ENCODE peak calls at places on chromosomes 7 and 10, in eight cellular contexts. One of them, this sample, is unnamed.

GRCh38 chr7:137731436-137731835 is 115.3 kb downstream of the DGKI start:
- DNase-seq in A549: no peak
- DNase-seq in Panc1: no peak
- DNase-seq in lower lobe of right lung: no peak
- DNase-seq in GM12878: no peak
- DNase-seq in sigmoid colon: no peak
- DNase-seq in epithelial cell of proximal tubule: no peak
- DNase-seq in body of pancreas: no peak
- DNase-seq in this sample: no peak

GRCh38 chr7:2633538-2634264 is 1.9 kb downstream of the TTYH3 start:
- DNase-seq in A549: peak; percentile 64
- DNase-seq in Panc1: no peak
- DNase-seq in lower lobe of right lung: no peak
- DNase-seq in GM12878: no peak
- DNase-seq in sigmoid colon: peak; percentile 86
- DNase-seq in epithelial cell of proximal tubule: no peak
- DNase-seq in body of pancreas: no peak
- DNase-seq in this sample: no peak

GRCh38 chr10:59965899-59966650 is 59.7 kb upstream of the CCDC6 start:
- DNase-seq in A549: no peak
- DNase-seq in Panc1: no peak
- DNase-seq in lower lobe of right lung: no peak
- DNase-seq in GM12878: no peak
- DNase-seq in sigmoid colon: no peak
- DNase-seq in epithelial cell of proximal tubule: no peak
- DNase-seq in body of pancreas: no peak
- DNase-seq in this sample: no peak

GRCh38 chr7:22173884-22174573 is 182.9 kb downstream of the RAPGEF5 start:
- DNase-seq in A549: no peak
- DNase-seq in Panc1: no peak
- DNase-seq in lower lobe of right lung: no peak
- DNase-seq in GM12878: peak; percentile 58
- DNase-seq in sigmoid colon: no peak
- DNase-seq in epithelial cell of proximal tubule: no peak
- DNase-seq in body of pancreas: no peak
- DNase-seq in this sample: peak; percentile 70

GRCh38 chr10:34075269-34075926 is 739.7 kb downstream of the PARD3 start:
- DNase-seq in A549: no peak
- DNase-seq in Panc1: no peak
- DNase-seq in lower lobe of right lung: no peak
- DNase-seq in GM12878: no peak
- DNase-seq in sigmoid colon: peak; percentile 82
- DNase-seq in epithelial cell of proximal tubule: no peak
- DNase-seq in body of pancreas: no peak
- DNase-seq in this sample: no peak

GRCh38 chr7:81114682-81115081 is 195.8 kb upstream of the SEMA3C start:
- DNase-seq in A549: no peak
- DNase-seq in Panc1: no peak
- DNase-seq in lower lobe of right lung: no peak
- DNase-seq in GM12878: no peak
- DNase-seq in sigmoid colon: no peak
- DNase-seq in epithelial cell of proximal tubule: no peak
- DNase-seq in body of pancreas: no peak
- DNase-seq in this sample: no peak

GRCh38 chr10:15427836-15428414 is 56.8 kb upstream of the FAM171A1 start:
- DNase-seq in A549: no peak
- DNase-seq in Panc1: no peak
- DNase-seq in lower lobe of right lung: no peak
- DNase-seq in GM12878: no peak
- DNase-seq in sigmoid colon: no peak
- DNase-seq in epithelial cell of proximal tubule: no peak
- DNase-seq in body of pancreas: no peak
- DNase-seq in this sample: peak; percentile 5

GRCh38 chr10:120336910-120337540 is 120.0 kb upstream of the PLPP4 start:
- DNase-seq in A549: peak; percentile 3
- DNase-seq in Panc1: peak; percentile 41
- DNase-seq in lower lobe of right lung: peak; percentile 49
- DNase-seq in GM12878: no peak
- DNase-seq in sigmoid colon: no peak
- DNase-seq in epithelial cell of proximal tubule: no peak
- DNase-seq in body of pancreas: peak; percentile 74
- DNase-seq in this sample: peak; percentile 62

GRCh38 chr10:94286898-94287297 is 75.8 kb downstream of the NOC3L start:
- DNase-seq in A549: no peak
- DNase-seq in Panc1: no peak
- DNase-seq in lower lobe of right lung: no peak
- DNase-seq in GM12878: no peak
- DNase-seq in sigmoid colon: no peak
- DNase-seq in epithelial cell of proximal tubule: no peak
- DNase-seq in body of pancreas: no peak
- DNase-seq in this sample: no peak

GRCh38 chr7:158946771-158947170 is 90.4 kb downstream of the DYNC2I1 start:
- DNase-seq in A549: no peak
- DNase-seq in Panc1: no peak
- DNase-seq in lower lobe of right lung: no peak
- DNase-seq in GM12878: no peak
- DNase-seq in sigmoid colon: no peak
- DNase-seq in epithelial cell of proximal tubule: no peak
- DNase-seq in body of pancreas: no peak
- DNase-seq in this sample: no peak

GRCh38 chr10:93938140-93938539 is 44.4 kb downstream of the SLC35G1 start:
- DNase-seq in A549: no peak
- DNase-seq in Panc1: no peak
- DNase-seq in lower lobe of right lung: no peak
- DNase-seq in GM12878: no peak
- DNase-seq in sigmoid colon: no peak
- DNase-seq in epithelial cell of proximal tubule: no peak
- DNase-seq in body of pancreas: no peak
- DNase-seq in this sample: no peak

GRCh38 chr7:63953181-63953580 is 45.5 kb upstream of the ZNF722 start:
- DNase-seq in A549: no peak
- DNase-seq in Panc1: no peak
- DNase-seq in lower lobe of right lung: no peak
- DNase-seq in GM12878: no peak
- DNase-seq in sigmoid colon: no peak
- DNase-seq in epithelial cell of proximal tubule: no peak
- DNase-seq in body of pancreas: no peak
- DNase-seq in this sample: no peak

GRCh38 chr7:91796122-91796521 is 84.4 kb downstream of the MTERF1 start:
- DNase-seq in A549: no peak
- DNase-seq in Panc1: no peak
- DNase-seq in lower lobe of right lung: no peak
- DNase-seq in GM12878: no peak
- DNase-seq in sigmoid colon: no peak
- DNase-seq in epithelial cell of proximal tubule: no peak
- DNase-seq in body of pancreas: no peak
- DNase-seq in this sample: no peak

GRCh38 chr10:131249238-131249956 is 62.1 kb downstream of the TCERG1L start:
- DNase-seq in A549: no peak
- DNase-seq in Panc1: no peak
- DNase-seq in lower lobe of right lung: peak; percentile 41
- DNase-seq in GM12878: no peak
- DNase-seq in sigmoid colon: no peak
- DNase-seq in epithelial cell of proximal tubule: no peak
- DNase-seq in body of pancreas: no peak
- DNase-seq in this sample: no peak

GRCh38 chr10:11328264-11329054 is 283.0 kb downstream of the USP6NL start:
- DNase-seq in A549: no peak
- DNase-seq in Panc1: no peak
- DNase-seq in lower lobe of right lung: no peak
- DNase-seq in GM12878: no peak
- DNase-seq in sigmoid colon: no peak
- DNase-seq in epithelial cell of proximal tubule: no peak
- DNase-seq in body of pancreas: no peak
- DNase-seq in this sample: no peak

GRCh38 chr10:71746344-71747037 is 26.8 kb downstream of the VSIR start:
- DNase-seq in A549: no peak
- DNase-seq in Panc1: no peak
- DNase-seq in lower lobe of right lung: peak; percentile 71
- DNase-seq in GM12878: no peak
- DNase-seq in sigmoid colon: no peak
- DNase-seq in epithelial cell of proximal tubule: no peak
- DNase-seq in body of pancreas: peak; percentile 39
- DNase-seq in this sample: no peak

GRCh38 chr10:117198088-117198487 is 799 bp downstream of the KCNK18 start:
- DNase-seq in A549: no peak
- DNase-seq in Panc1: no peak
- DNase-seq in lower lobe of right lung: no peak
- DNase-seq in GM12878: no peak
- DNase-seq in sigmoid colon: no peak
- DNase-seq in epithelial cell of proximal tubule: no peak
- DNase-seq in body of pancreas: no peak
- DNase-seq in this sample: no peak

DNA sequence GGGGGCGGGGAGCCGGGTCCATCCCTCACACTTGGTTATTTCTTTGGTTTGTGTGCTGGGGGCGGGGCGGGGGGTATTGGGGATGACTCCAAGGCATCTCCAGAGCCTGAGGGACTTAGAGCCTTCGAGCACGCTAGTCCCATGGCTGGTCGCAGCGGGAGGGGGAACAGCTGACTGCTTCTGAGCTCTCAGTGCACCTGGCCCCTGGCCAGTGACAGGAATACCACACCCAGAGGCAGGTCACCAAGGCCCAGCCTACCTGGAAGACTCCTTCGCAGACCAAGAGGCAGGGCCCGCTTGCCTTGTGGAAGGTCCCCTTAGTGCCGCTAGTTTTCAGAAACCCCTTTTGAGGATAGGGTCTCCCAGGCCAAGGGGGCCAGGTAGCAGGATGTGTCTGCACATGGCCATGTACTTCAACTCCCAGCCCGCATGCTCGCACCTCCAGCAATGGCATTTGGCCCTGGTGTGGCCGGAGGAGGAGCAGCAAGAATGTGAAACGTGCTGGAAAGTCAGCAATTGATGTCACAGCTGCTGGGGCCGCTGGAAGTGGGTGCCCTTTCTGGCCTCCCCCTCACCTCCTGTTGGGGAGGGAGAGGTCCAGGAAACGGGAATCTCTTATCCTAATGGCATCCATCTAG is 40.3 kb downstream of the AGAP3 start:
- DNase-seq in A549: no peak
- DNase-seq in Panc1: no peak
- DNase-seq in lower lobe of right lung: peak; percentile 61
- DNase-seq in GM12878: no peak
- DNase-seq in sigmoid colon: no peak
- DNase-seq in epithelial cell of proximal tubule: no peak
- DNase-seq in body of pancreas: no peak
- DNase-seq in this sample: no peak
- H3K4me3 ChIP-seq in A549: no peak overlapping the region
- H3K4me3 ChIP-seq in Panc1: no peak overlapping the region
- H3K4me3 ChIP-seq in lower lobe of right lung: no peak overlapping the region
- H3K4me3 ChIP-seq in GM12878: no peak overlapping the region
- H3K4me3 ChIP-seq in sigmoid colon: no peak overlapping the region
- H3K4me3 ChIP-seq in epithelial cell of proximal tubule: no peak overlapping the region
- H3K4me3 ChIP-seq in body of pancreas: no peak overlapping the region
- H3K4me3 ChIP-seq in this sample: no peak overlapping the region

GRCh38 chr7:481219-481930 is 38.3 kb downstream of the PDGFA start:
- DNase-seq in A549: no peak
- DNase-seq in Panc1: no peak
- DNase-seq in lower lobe of right lung: no peak
- DNase-seq in GM12878: no peak
- DNase-seq in sigmoid colon: peak; percentile 41
- DNase-seq in epithelial cell of proximal tubule: no peak
- DNase-seq in body of pancreas: no peak
- DNase-seq in this sample: no peak

GRCh38 chr7:482521-483083 is 37.0 kb downstream of the PDGFA start:
- DNase-seq in A549: no peak
- DNase-seq in Panc1: no peak
- DNase-seq in lower lobe of right lung: no peak
- DNase-seq in GM12878: no peak
- DNase-seq in sigmoid colon: no peak
- DNase-seq in epithelial cell of proximal tubule: no peak
- DNase-seq in body of pancreas: no peak
- DNase-seq in this sample: no peak

GRCh38 chr7:485188-486081 is 34.2 kb downstream of the PDGFA start:
- DNase-seq in A549: no peak
- DNase-seq in Panc1: no peak
- DNase-seq in lower lobe of right lung: peak; percentile 61
- DNase-seq in GM12878: no peak
- DNase-seq in sigmoid colon: peak; percentile 61
- DNase-seq in epithelial cell of proximal tubule: no peak
- DNase-seq in body of pancreas: no peak
- DNase-seq in this sample: no peak

GRCh38 chr7:484365-485101 is 35.1 kb downstream of the PDGFA start:
- DNase-seq in A549: no peak
- DNase-seq in Panc1: no peak
- DNase-seq in lower lobe of right lung: peak; percentile 47
- DNase-seq in GM12878: no peak
- DNase-seq in sigmoid colon: peak; percentile 51
- DNase-seq in epithelial cell of proximal tubule: no peak
- DNase-seq in body of pancreas: no peak
- DNase-seq in this sample: no peak

GRCh38 chr7:483656-484364 is 35.8 kb downstream of the PDGFA start:
- DNase-seq in A549: no peak
- DNase-seq in Panc1: no peak
- DNase-seq in lower lobe of right lung: peak; percentile 9
- DNase-seq in GM12878: no peak
- DNase-seq in sigmoid colon: peak; percentile 29
- DNase-seq in epithelial cell of proximal tubule: no peak
- DNase-seq in body of pancreas: no peak
- DNase-seq in this sample: no peak
- TF ChIP-seq CTCF in A549: no peak
- TF ChIP-seq CTCF in Panc1: no peak
- TF ChIP-seq CTCF in lower lobe of right lung: no peak
- TF ChIP-seq CTCF in GM12878: no peak
- TF ChIP-seq CTCF in sigmoid colon: no peak
- TF ChIP-seq CTCF in epithelial cell of proximal tubule: no peak
- TF ChIP-seq CTCF in body of pancreas: no peak
- TF ChIP-seq CTCF in this sample: no peak

DNA sequence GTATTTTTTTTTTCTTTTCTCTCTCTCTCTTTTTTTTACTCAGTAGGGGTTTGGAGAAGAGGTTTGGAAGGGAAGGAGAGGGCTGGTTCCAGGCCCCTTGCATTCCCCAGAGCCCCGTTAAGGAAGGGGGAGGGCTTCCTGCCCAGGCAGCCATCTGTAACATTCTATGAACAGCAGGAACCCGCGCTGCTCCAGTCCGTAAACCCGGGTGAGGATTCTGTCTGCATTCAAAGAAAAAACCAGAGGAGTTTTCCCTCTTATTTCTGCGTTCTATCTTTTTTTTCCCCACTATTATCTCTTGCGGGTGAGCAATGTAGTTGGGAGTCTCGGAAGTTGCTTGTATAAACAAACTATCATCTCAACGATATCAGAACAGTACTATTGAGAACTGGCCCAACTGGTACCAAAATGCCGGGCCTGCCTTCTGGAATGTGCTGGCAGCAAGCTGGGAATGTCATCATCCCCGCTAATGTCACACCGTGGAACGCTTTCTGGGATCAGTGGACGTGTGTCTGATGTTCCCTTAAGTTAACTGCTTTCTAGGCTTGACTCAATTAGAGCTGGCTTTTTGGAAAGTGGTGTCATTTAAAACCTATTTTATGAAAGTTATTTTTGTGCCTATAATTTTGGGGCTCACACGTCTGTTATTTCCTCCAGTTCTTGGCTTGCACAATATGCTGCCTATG is 153.1 kb upstream of the MEOX2 start:
- DNase-seq in A549: no peak
- DNase-seq in Panc1: no peak
- DNase-seq in lower lobe of right lung: peak; percentile 46
- DNase-seq in GM12878: no peak
- DNase-seq in sigmoid colon: peak; percentile 78
- DNase-seq in epithelial cell of proximal tubule: no peak
- DNase-seq in body of pancreas: no peak
- DNase-seq in this sample: no peak
- H3K4me3 ChIP-seq in A549: no peak overlapping the region
- H3K4me3 ChIP-seq in Panc1: no peak overlapping the region
- H3K4me3 ChIP-seq in lower lobe of right lung: peak overlapping the region; percentile 34
- H3K4me3 ChIP-seq in GM12878: no peak overlapping the region
- H3K4me3 ChIP-seq in sigmoid colon: peak overlapping the region; percentile 40
- H3K4me3 ChIP-seq in epithelial cell of proximal tubule: peak overlapping the region; percentile 39
- H3K4me3 ChIP-seq in body of pancreas: no peak overlapping the region
- H3K4me3 ChIP-seq in this sample: no peak overlapping the region

GRCh38 chr7:100053201-100053600 is 3.6 kb downstream of the ZSCAN21 start:
- DNase-seq in A549: peak; percentile 64
- DNase-seq in Panc1: peak; percentile 46
- DNase-seq in lower lobe of right lung: no peak
- DNase-seq in GM12878: no peak
- DNase-seq in sigmoid colon: peak; percentile 70
- DNase-seq in epithelial cell of proximal tubule: peak; percentile 54
- DNase-seq in body of pancreas: peak; percentile 71
- DNase-seq in this sample: peak; percentile 55
- TF ChIP-seq CTCF in A549: peak; percentile 45
- TF ChIP-seq CTCF in Panc1: no peak
- TF ChIP-seq CTCF in lower lobe of right lung: no peak
- TF ChIP-seq CTCF in GM12878: peak; percentile 26
- TF ChIP-seq CTCF in sigmoid colon: peak; percentile 47
- TF ChIP-seq CTCF in epithelial cell of proximal tubule: peak; percentile 48
- TF ChIP-seq CTCF in body of pancreas: peak; percentile 84
- TF ChIP-seq CTCF in this sample: no peak